ENCODE peak calls at places on chromosome 18, in eight cellular contexts. R is SK-N-SH; I is CD8-positive, alpha-beta T cell; J is mesenchymal stem cell; M is right lobe of liver; Z is stomach; W is BJ; B is GM06990. Y is an unnamed sample.

GRCh38 chr18:39604836-39605235 is 2039.2 kb upstream of the CELF4 start:
- DNase-seq in R (no peak), I (no peak), J (peak), M (no peak), Z (no peak), W (no peak), B (no peak), Y (no peak)

GRCh38 chr18:75880913-75881504 is 453.5 kb upstream of the SMIM21 start:
- DNase-seq in R (peak), I (no peak), J (no peak), M (no peak), Z (no peak), W (no peak), B (no peak), Y (no peak)

GRCh38 chr18:3455938-3456685 is 6.1 kb downstream of the TGIF1 start:
- DNase-seq in R (no peak), I (no peak), J (peak), M (no peak), Z (no peak), W (no peak), B (no peak), Y (peak)

GRCh38 chr18:41265047-41265446 is 690.0 kb upstream of the PIK3C3 start:
- DNase-seq in R (no peak), I (no peak), J (peak), M (no peak), Z (no peak), W (no peak), B (no peak), Y (no peak)

GRCh38 chr18:79872423-79872822 is 74.7 kb downstream of the KCNG2 start:
- DNase-seq in R (no peak), I (no peak), J (no peak), M (no peak), Z (no peak), W (no peak), B (no peak), Y (no peak)

GRCh38 chr18:27839141-27839540 is 337.8 kb downstream of the CDH2 start:
- DNase-seq in R (no peak), I (no peak), J (peak), M (no peak), Z (no peak), W (peak), B (no peak), Y (peak)

GRCh38 chr18:32349728-32350395 is 120.8 kb downstream of the GAREM1 start:
- DNase-seq in R (no peak), I (no peak), J (peak), M (no peak), Z (peak), W (peak), B (no peak), Y (peak)

GRCh38 chr18:59547691-59548182 is 149.5 kb downstream of the CCBE1 start:
- DNase-seq in R (no peak), I (no peak), J (no peak), M (no peak), Z (no peak), W (peak), B (no peak), Y (peak)

GRCh38 chr18:79546781-79547272 is 132.8 kb upstream of the CTDP1 start:
- DNase-seq in R (no peak), I (no peak), J (no peak), M (peak), Z (peak), W (no peak), B (no peak), Y (no peak)

GRCh38 chr18:62751341-62751821 is 36.0 kb downstream of the PHLPP1 start:
- DNase-seq in R (no peak), I (no peak), J (peak), M (no peak), Z (no peak), W (no peak), B (no peak), Y (peak)

DNA sequence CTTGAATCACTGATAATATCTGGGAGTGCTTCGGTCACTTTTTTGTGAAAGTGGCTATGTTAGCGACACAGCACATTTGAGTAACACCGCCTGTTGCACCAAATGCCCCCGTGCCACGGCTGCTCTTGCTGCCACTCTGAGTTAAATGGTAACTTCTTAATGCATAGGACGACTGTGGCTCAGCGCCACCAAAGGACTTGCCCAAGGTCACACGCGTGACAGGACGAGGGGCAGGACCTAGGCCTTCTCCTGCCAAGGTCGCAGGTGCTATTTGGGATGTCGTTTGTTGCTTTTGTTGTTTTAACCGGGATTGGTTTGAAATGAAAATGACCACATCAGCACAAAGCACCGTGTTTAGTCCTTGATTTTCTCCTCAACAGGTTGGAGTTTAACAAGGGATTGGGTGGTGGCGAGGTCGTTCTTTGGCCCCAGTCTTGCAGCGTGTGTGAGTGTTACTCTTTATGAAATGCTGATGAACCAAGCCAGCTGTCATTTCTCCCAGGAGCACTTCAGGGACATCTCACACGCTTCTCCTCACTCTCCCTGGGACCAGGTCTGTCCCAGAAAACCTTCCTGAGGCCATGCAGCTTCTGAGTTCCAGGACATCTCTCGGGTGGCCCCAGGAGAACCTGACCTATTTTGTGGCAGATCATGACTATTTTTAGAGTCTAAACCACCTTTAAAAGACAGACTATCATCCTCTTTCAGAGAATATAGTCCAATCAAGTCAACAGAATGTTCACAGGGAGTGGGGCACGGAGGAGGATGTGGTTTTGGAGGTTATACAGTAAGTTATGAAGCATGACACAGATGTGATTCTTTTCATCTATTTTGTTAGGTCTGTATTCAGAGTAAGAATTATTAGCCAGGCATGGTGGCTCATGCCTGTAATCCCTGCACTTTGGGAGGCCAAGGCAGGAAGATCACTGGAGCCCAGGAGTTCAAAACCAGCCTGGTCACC is 49.9 kb downstream of the MTCL1 start:
- DNase-seq in R (no peak), I (peak), J (no peak), M (no peak), Z (no peak), W (peak), B (peak), Y (no peak)
- H3K4me3 ChIP-seq in R (no peak), I (peak), J (no peak), M (no peak), Z (no peak), W (no peak), B (no peak), Y (no peak)

DNA sequence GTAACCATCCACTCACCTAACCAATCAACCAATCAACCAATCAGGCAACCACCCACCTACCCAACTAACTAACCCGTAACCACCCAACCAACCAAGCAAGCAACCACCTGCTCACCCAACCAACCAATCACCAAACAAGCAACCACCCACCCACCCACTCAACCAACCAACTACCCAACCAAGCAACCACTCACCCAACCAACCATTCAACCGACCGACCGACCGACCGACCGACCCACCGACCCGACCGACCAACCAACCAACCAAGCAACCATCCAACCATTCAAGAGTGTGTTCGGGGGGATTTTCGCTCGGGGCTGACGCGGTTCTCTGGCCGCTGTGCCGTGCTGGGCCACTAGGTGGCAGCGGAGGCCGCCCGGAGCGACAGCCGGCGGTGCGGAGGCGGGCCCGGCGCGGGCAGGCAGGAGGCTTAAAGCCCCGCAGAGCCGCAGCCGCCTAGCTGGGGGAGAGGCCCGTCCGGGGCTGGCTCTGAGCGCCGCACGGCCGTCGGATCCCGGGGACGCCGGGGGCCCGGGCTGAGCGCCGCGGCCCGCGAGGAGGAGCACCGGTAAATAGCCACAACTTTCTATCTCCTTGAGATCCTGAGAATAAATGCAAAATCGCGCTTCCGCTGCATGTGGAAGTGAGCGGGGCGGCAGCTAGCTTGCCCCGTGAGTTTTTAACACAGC is at the start of gene MC5R:
- DNase-seq in R (peak), I (peak), J (peak), M (peak), Z (peak), W (no peak), B (peak), Y (peak)
- H3K4me3 ChIP-seq in R (peak), I (peak), J (peak), M (peak), Z (peak), W (peak), B (peak), Y (no peak)

DNA sequence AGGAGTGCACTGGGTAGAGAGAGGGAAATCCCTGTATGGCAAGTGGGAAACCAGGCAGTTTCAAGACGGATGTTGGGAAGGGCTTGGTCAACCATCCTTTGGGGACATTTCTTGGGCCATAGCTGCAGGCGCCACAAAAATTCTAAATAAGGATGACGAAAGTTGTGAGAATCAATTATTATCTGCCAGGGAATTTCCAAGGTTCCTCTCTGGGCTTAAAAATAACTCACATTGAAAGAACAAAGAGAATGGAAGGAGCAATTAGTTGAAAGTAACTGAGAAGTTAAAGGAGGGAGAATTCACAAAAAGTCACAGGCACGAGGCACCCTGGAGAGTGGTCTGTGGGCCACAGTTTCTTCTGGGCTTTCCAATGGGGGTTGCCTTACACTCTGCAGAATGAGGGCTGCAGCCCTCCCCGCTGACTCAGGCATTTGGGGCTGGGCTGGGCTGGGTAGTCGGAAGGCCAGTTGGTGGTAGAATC is 195.7 kb downstream of the SMAD7 start:
- DNase-seq in R (no peak), I (no peak), J (no peak), M (peak), Z (no peak), W (no peak), B (peak), Y (no peak)
- H3K4me3 ChIP-seq in R (no peak), I (no peak), J (no peak), M (no peak), Z (no peak), W (no peak), B (no peak), Y (no peak)

GRCh38 chr18:9413586-9413985 is 61.7 kb upstream of the RALBP1 start:
- DNase-seq in R (no peak), I (no peak), J (peak), M (no peak), Z (no peak), W (no peak), B (no peak), Y (no peak)

GRCh38 chr18:9421096-9421495 is 54.2 kb upstream of the RALBP1 start:
- DNase-seq in R (no peak), I (no peak), J (no peak), M (no peak), Z (no peak), W (no peak), B (no peak), Y (no peak)

GRCh38 chr18:9418047-9418690 is 57.1 kb upstream of the RALBP1 start:
- DNase-seq in R (peak), I (no peak), J (no peak), M (no peak), Z (no peak), W (no peak), B (no peak), Y (no peak)

GRCh38 chr18:9419956-9420631 is 55.2 kb upstream of the RALBP1 start:
- DNase-seq in R (no peak), I (no peak), J (peak), M (no peak), Z (no peak), W (no peak), B (no peak), Y (no peak)

GRCh38 chr18:9417081-9417841 is 58.1 kb upstream of the RALBP1 start:
- DNase-seq in R (no peak), I (no peak), J (peak), M (no peak), Z (peak), W (no peak), B (no peak), Y (no peak)
- H3K4me3 ChIP-seq in R (no peak), I (no peak), J (peak), M (no peak), Z (peak), W (no peak), B (no peak), Y (no peak)

Y was measured in mesendoderm.